ENCODE peak calls at places on chromosomes 5 and 9, in six cellular contexts. I is heart right ventricle, Z is PC-9, V is BJ, G is spleen, O is choroid plexus epithelial cell. W is an unnamed sample.

GRCh38 chr5:3913264-3913663 is 317.6 kb downstream of the IRX1 start:
- DNase-seq in I (no peak), Z (no peak), V (no peak), G (no peak), O (no peak), W (no peak)

GRCh38 chr5:131587541-131587940 is 47.5 kb downstream of the RAPGEF6 start:
- DNase-seq in I (no peak), Z (no peak), V (no peak), G (no peak), O (no peak), W (peak)

GRCh38 chr9:135050072-135050990 is 37.1 kb upstream of the OLFM1 start:
- DNase-seq in I (no peak), Z (no peak), V (no peak), G (no peak), O (no peak), W (no peak)

GRCh38 chr5:34718516-34718915 is 62.4 kb downstream of the RAI14 start:
- DNase-seq in I (no peak), Z (no peak), V (no peak), G (no peak), O (peak), W (no peak)

GRCh38 chr9:121463026-121463827 is 36.4 kb downstream of the GGTA1 start:
- DNase-seq in I (peak), Z (no peak), V (no peak), G (peak), O (peak), W (no peak)

GRCh38 chr5:169652057-169652456 is 15.0 kb downstream of the DOCK2 start:
- DNase-seq in I (peak), Z (no peak), V (no peak), G (no peak), O (no peak), W (no peak)

GRCh38 chr9:69970001-69970531 is 73.6 kb upstream of the MAMDC2 start:
- DNase-seq in I (no peak), Z (no peak), V (no peak), G (no peak), O (no peak), W (no peak)

GRCh38 chr5:127612441-127613141 is 36.3 kb upstream of the CTXN3 start:
- DNase-seq in I (no peak), Z (no peak), V (no peak), G (no peak), O (peak), W (peak)

GRCh38 chr9:73116030-73116429 is 35.6 kb upstream of the ANXA1 start:
- DNase-seq in I (no peak), Z (no peak), V (no peak), G (no peak), O (peak), W (peak)

GRCh38 chr9:12797037-12797436 is 22.2 kb downstream of the LURAP1L start:
- DNase-seq in I (no peak), Z (no peak), V (no peak), G (no peak), O (no peak), W (no peak)

GRCh38 chr5:92309336-92309991 is 926.3 kb upstream of the ARRDC3 start:
- DNase-seq in I (no peak), Z (peak), V (peak), G (no peak), O (peak), W (peak)

GRCh38 chr9:99855467-99856176 is 33.9 kb downstream of the NR4A3 start:
- DNase-seq in I (no peak), Z (no peak), V (no peak), G (no peak), O (no peak), W (no peak)
- TF ChIP-seq CTCF in I (no peak), Z (no peak), V (no peak), G (no peak), O (peak), W (peak)

DNA sequence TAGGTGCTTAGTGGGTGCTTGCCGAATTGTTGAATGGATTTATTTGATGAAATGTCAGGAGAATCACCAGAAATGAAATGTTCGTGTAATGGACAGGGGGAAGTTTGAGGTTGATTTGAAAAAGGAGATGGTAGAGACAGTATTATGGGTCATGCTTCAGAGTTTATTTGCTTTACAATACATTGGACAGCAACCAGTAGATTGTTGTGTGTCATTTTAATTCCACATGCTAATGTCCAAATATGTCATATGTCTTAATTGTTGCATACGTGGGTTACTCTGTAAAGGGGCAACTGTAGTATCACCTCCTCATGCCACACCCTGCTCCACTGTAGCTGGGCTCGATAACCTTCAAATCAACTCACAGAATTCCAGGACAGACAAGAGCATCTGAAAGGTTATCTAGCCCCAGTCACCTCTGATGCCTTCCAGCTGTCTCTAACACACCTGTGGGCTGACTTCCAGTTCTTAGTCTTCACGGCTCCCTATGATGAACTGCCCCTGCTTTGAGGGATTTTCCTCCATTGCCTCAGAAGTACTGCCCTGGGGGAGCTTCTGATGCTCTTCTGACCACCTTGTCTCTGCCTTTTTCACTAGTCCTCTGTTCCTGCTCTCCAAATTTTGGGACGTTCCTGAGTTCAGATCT is 1.7 kb downstream of the PDCD1LG2 start:
- DNase-seq in I (no peak), Z (no peak), V (no peak), G (no peak), O (no peak), W (peak)
- H3K4me3 ChIP-seq in I (no peak), Z (peak), V (peak), G (peak), O (no peak), W (peak)

GRCh38 chr5:44862808-44863207 is 54.1 kb downstream of the MRPS30 start:
- DNase-seq in I (no peak), Z (peak), V (no peak), G (no peak), O (peak), W (peak)
- TF ChIP-seq CTCF in I (no peak), Z (peak), V (peak), G (peak), O (peak), W (no peak)

GRCh38 chr9:76624381-76625048 is 139.7 kb upstream of the PCA3 start:
- DNase-seq in I (no peak), Z (no peak), V (no peak), G (no peak), O (peak), W (no peak)

GRCh38 chr9:76626980-76627379 is 137.3 kb upstream of the PCA3 start:
- DNase-seq in I (no peak), Z (no peak), V (no peak), G (no peak), O (no peak), W (no peak)

GRCh38 chr9:76628155-76628554 is 136.1 kb upstream of the PCA3 start:
- DNase-seq in I (no peak), Z (no peak), V (no peak), G (no peak), O (no peak), W (no peak)

GRCh38 chr9:76630916-76631315 is 133.3 kb upstream of the PCA3 start:
- DNase-seq in I (no peak), Z (no peak), V (no peak), G (no peak), O (no peak), W (no peak)

GRCh38 chr9:76629205-76629990 is 134.8 kb upstream of the PCA3 start:
- DNase-seq in I (no peak), Z (no peak), V (no peak), G (no peak), O (no peak), W (no peak)
- H3K4me3 ChIP-seq in I (no peak), Z (no peak), V (no peak), G (no peak), O (no peak), W (no peak)

DNA sequence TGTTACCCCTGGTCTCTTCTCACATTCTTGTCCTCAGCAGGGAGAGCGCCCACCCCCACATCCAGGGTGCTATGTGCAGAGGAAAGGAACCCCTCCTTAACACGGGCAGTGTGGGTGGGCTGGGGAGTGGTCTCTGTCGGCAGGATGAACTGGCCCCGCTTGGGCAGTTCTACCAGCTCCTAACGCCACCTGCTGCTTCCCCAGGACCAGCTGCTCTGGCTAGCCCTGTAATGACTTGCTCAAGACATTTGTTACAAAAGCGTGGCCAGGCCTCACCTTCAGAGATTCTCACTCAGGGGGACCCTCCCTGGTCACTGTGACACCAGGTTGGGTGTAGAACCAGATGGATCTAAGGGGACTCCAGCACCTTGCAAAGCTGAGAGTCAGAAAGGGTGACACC is 82.4 kb downstream of the HMCN2 start:
- DNase-seq in I (no peak), Z (no peak), V (no peak), G (peak), O (no peak), W (no peak)
- TF ChIP-seq CTCF in I (no peak), Z (no peak), V (no peak), G (no peak), O (peak), W (no peak)

GRCh38 chr9:123321874-123322770 is 33.9 kb upstream of the CRB2 start:
- DNase-seq in I (no peak), Z (no peak), V (no peak), G (no peak), O (no peak), W (no peak)
- H3K4me3 ChIP-seq in I (no peak), Z (no peak), V (no peak), G (no peak), O (no peak), W (no peak)

GRCh38 chr5:67985686-67986387 is 229.7 kb upstream of the PIK3R1 start:
- DNase-seq in I (no peak), Z (no peak), V (no peak), G (no peak), O (peak), W (peak)

GRCh38 chr5:67986761-67987160 is 228.8 kb upstream of the PIK3R1 start:
- DNase-seq in I (no peak), Z (no peak), V (no peak), G (no peak), O (no peak), W (no peak)

GRCh38 chr5:67992919-67993318 is 222.6 kb upstream of the PIK3R1 start:
- DNase-seq in I (no peak), Z (no peak), V (no peak), G (no peak), O (peak), W (peak)

GRCh38 chr5:67984546-67984945 is 231.0 kb upstream of the PIK3R1 start:
- DNase-seq in I (no peak), Z (no peak), V (no peak), G (no peak), O (no peak), W (no peak)

DNA sequence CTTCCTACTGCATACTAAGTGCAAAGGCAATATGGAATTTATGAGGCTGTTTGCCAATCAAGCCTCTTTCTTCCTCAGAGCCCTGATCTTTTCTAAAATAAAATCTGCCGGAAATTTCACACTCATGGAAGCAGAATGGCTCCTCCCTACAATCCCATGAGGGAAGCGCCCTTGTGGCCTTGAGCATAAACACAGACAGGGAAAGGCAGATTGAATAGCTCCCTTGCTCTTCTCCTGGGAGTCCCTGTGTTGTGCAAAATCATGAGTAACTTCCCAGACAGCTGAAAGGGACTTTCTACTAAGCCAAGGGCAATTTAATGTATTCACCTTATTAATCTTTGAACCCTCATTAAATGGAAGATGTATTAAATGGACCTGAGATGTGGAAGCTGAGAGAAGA is 226.1 kb upstream of the PIK3R1 start:
- DNase-seq in I (peak), Z (no peak), V (no peak), G (no peak), O (peak), W (peak)
- TF ChIP-seq CTCF in I (no peak), Z (no peak), V (peak), G (no peak), O (peak), W (no peak)